ENCODE peak calls at places on chromosome 12, in six cellular contexts. A, N, V, H, W and L are unnamed samples.

GRCh38 chr12:120224304-120225199 is 23.6 kb upstream of the RPLP0 start:
- DNase-seq in N (no peak), A (no peak), W (no peak), V (no peak), H (no peak), L (no peak)

GRCh38 chr12:119673634-119674033 is 5.7 kb downstream of the PRKAB1 start:
- DNase-seq in W (no peak), A (peak), N (no peak), H (no peak), V (no peak), L (no peak)

GRCh38 chr12:99453831-99454538 is 193.6 kb upstream of the GARIN6 start:
- DNase-seq in V (no peak), H (no peak), A (no peak), N (no peak), W (no peak), L (no peak)

GRCh38 chr12:1533602-1534304 is 60.6 kb downstream of the FBXL14 start:
- DNase-seq in A (no peak), N (no peak), V (no peak), H (no peak), W (peak), L (peak)

GRCh38 chr12:69821441-69822204 is 3.4 kb upstream of the MYRFL start:
- DNase-seq in A (peak), V (peak), W (no peak), H (no peak), N (no peak), L (peak)

GRCh38 chr12:94404854-94405253 is 54.8 kb downstream of the CEP83 start:
- DNase-seq in A (no peak), H (no peak), N (no peak), V (no peak), W (no peak), L (no peak)

GRCh38 chr12:119153477-119154434 is 25.0 kb upstream of the HSPB8 start:
- DNase-seq in A (peak), W (no peak), H (no peak), V (peak), N (no peak), L (peak)

GRCh38 chr12:32753605-32754004 is 2.1 kb downstream of the YARS2 start:
- DNase-seq in N (no peak), H (no peak), A (no peak), V (no peak), W (no peak), L (no peak)

GRCh38 chr12:130606245-130606644 is 109.9 kb downstream of the RIMBP2 start:
- DNase-seq in H (no peak), A (no peak), V (no peak), N (no peak), W (no peak), L (no peak)

GRCh38 chr12:27193854-27194544 is 50.1 kb upstream of the STK38L start:
- DNase-seq in V (no peak), A (peak), H (no peak), N (no peak), W (no peak), L (no peak)

GRCh38 chr12:56020437-56021189 is at the start of gene IKZF4:
- DNase-seq in N (no peak), W (no peak), V (no peak), H (no peak), A (no peak), L (peak)

GRCh38 chr12:122089080-122089479 is 10.5 kb downstream of the MLXIP start:
- DNase-seq in H (no peak), W (no peak), A (no peak), V (no peak), N (no peak), L (no peak)

GRCh38 chr12:522692-523378 is 63.1 kb downstream of the B4GALNT3 start:
- DNase-seq in V (no peak), N (no peak), W (no peak), A (no peak), H (no peak), L (no peak)

GRCh38 chr12:62282375-62282774 is 22.2 kb downstream of the USP15 start:
- DNase-seq in W (no peak), V (no peak), N (no peak), H (no peak), A (no peak), L (no peak)

GRCh38 chr12:94049718-94050117 is 98.7 kb upstream of the PLXNC1 start:
- DNase-seq in H (no peak), A (no peak), W (no peak), V (no peak), N (no peak), L (no peak)

DNA sequence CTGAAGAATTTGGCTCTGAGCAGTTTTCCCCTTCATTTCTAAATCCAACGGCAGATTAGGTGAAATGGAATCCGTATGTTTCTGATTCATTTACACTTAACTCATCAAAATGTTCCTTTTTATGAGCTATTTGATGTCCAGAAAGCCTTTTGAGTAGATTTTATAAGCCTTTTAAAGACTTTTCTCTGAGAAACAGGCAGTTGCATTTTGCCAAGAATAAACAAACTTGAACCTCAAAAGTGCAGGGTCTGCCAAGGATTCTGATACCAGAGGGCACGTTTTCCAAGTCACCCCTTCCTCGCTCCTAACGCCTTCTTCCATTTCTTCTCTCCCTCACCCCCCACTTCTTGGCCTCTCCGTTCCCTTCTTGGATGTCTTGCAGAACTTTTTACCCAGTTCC is 200.6 kb upstream of the TBX3 start:
- DNase-seq in V (no peak), W (no peak), A (no peak), H (no peak), N (no peak), L (no peak)
- H3K4me3 ChIP-seq in V (no peak), W (no peak), A (no peak), H (no peak), N (no peak), L (no peak)

DNA sequence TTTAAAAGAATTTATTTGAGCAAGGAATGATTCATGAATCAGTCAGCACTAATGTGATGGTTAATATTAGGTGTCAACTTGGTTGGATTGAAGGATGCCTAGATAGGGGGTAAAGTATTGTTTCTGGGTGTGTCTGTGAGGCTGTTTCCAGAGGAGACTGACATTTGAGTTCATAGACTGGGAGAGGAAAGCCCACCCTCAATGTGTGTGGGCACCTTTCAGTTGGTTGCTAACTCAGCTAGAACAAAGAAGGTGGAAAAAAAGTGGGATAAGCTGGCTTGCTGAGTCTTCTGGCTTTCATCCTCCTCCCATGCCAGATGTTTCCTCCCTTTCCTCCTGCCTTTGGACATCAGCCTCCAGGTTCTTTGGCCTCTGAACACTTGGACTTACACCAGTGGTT is 47.2 kb downstream of the TESPA1 start:
- DNase-seq in N (no peak), H (no peak), V (no peak), A (peak), W (no peak), L (no peak)
- TF ChIP-seq MAX in N (no peak), H (no peak), V (no peak), A (no peak), W (no peak), L (no peak)

GRCh38 chr12:47407730-47408129 is 298.1 kb downstream of the RPAP3 start:
- DNase-seq in V (no peak), A (no peak), H (no peak), W (no peak), N (no peak), L (no peak)
- TF ChIP-seq POLR2A in V (no peak), A (no peak), H (no peak), W (no peak), N (no peak), L (no peak)

DNA sequence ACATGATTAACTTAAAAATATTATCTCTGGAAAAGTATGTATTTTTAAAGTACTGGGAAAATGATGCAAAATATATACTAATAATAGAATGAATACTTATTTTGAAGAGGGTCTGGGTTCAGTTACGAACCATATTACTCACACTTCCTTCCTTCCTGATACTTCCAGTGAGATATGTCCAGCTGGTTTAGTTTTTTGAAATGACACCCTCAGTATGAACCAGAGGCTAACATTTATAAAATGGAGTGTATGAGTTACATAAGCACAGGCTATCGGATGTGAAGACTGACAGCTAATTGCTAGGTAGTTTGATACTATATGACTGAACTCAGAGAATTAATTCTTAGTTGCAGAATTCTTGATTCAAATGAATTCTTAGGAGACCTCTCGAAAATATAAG is 122.9 kb downstream of the OTOGL start:
- DNase-seq in H (no peak), V (no peak), A (peak), W (no peak), N (no peak), L (no peak)
- H3K4me3 ChIP-seq in H (no peak), V (no peak), A (no peak), W (no peak), N (no peak), L (no peak)